ENCODE peak calls at places on chromosomes 3 and 15, in nine cellular contexts. N is Panc1, S is kidney, L is cardiac muscle cell, K is A549, H is psoas muscle, A is fibroblast of lung, Z is esophagus squamous epithelium, B is astrocyte. V is an unnamed sample.

GRCh38 chr3:122992628-122993570 is 34.7 kb downstream of the SEMA5B start:
- DNase-seq in N (no peak), S (peak; percentile 53), L (no peak), K (no peak), H (peak; percentile 70), A (no peak), Z (no peak), B (peak; percentile 5), V (peak; percentile 31)

GRCh38 chr15:81293728-81294500 is 30.0 kb downstream of the STARD5 start:
- DNase-seq in N (no peak), S (no peak), L (no peak), K (no peak), H (no peak), A (no peak), Z (no peak), B (no peak), V (no peak)

GRCh38 chr3:191136347-191136746 is 62.7 kb upstream of the OSTN start:
- DNase-seq in N (no peak), S (no peak), L (peak; percentile 7), K (peak; percentile 8), H (no peak), A (peak; percentile 24), Z (no peak), B (no peak), V (no peak)

GRCh38 chr15:95286911-95287769 is 1043.4 kb upstream of the NR2F2 start:
- DNase-seq in N (no peak), S (no peak), L (no peak), K (no peak), H (no peak), A (peak; percentile 39), Z (no peak), B (peak; percentile 42), V (no peak)

GRCh38 chr3:196741401-196741761 is 1.7 kb downstream of the PAK2 start:
- DNase-seq in N (no peak), S (no peak), L (no peak), K (no peak), H (no peak), A (no peak), Z (no peak), B (peak; percentile 7), V (no peak)

GRCh38 chr3:180180795-180181194 is 144.1 kb upstream of the PEX5L start:
- DNase-seq in N (no peak), S (no peak), L (no peak), K (no peak), H (no peak), A (peak; percentile 55), Z (no peak), B (peak; percentile 45), V (no peak)

GRCh38 chr3:168249539-168250414 is 154.1 kb upstream of the GOLIM4 start:
- DNase-seq in N (no peak), S (peak; percentile 90), L (peak; percentile 92), K (peak; percentile 80), H (peak; percentile 70), A (peak; percentile 77), Z (no peak), B (peak; percentile 68), V (peak; percentile 77)

GRCh38 chr15:81336568-81336967 is 12.6 kb upstream of the STARD5 start:
- DNase-seq in N (no peak), S (no peak), L (no peak), K (peak; percentile 36), H (no peak), A (peak; percentile 58), Z (no peak), B (peak; percentile 18), V (no peak)

GRCh38 chr3:133535971-133536634 is 37.4 kb upstream of the CDV3 start:
- DNase-seq in N (no peak), S (no peak), L (no peak), K (peak; percentile 69), H (no peak), A (peak; percentile 98), Z (no peak), B (peak; percentile 89), V (peak; percentile 61)

DNA sequence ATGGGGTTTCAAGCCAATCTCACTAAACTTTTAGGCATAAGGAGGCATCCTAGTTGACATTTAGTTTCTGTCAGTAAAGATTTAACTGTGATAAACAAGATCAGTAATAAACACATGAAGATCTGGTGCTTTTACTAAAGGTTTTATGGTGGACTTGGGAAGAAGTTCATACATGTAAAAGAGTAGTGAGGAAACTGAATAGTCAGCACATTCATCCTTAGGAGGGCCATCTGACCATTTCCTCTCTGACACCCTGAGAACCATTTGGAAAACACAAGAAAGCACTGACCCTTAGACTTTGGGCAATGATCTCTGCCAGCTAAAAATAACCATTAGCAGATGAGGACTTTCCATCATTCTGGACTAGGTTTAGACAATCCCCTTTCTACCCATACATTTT is 1040.9 kb downstream of the AGBL1 start:
- DNase-seq in N (no peak), S (no peak), L (no peak), K (no peak), H (no peak), A (no peak), Z (no peak), B (no peak), V (no peak)
- H3K9me3 ChIP-seq in N (no peaks in the 10 kb centered on the region), S (no peaks in the 10 kb centered on the region), L (no peaks in the 10 kb centered on the region), K (no peaks in the 10 kb centered on the region), H (no peaks in the 10 kb centered on the region), A (no peaks in the 10 kb centered on the region), Z (no peaks in the 10 kb centered on the region), B (no peaks in the 10 kb centered on the region), V (no peaks in the 10 kb centered on the region)

GRCh38 chr15:61381501-61381900 is 152.4 kb upstream of the RORA start:
- DNase-seq in N (no peak), S (no peak), L (no peak), K (no peak), H (no peak), A (no peak), Z (no peak), B (no peak), V (no peak)

GRCh38 chr15:61383421-61383820 is 154.3 kb upstream of the RORA start:
- DNase-seq in N (no peak), S (no peak), L (no peak), K (no peak), H (no peak), A (peak; percentile 11), Z (no peak), B (peak; percentile 8), V (no peak)

GRCh38 chr15:61380270-61380669 is 151.2 kb upstream of the RORA start:
- DNase-seq in N (no peak), S (no peak), L (no peak), K (no peak), H (no peak), A (no peak), Z (no peak), B (no peak), V (no peak)

GRCh38 chr15:61379005-61379404 is 149.9 kb upstream of the RORA start:
- DNase-seq in N (no peak), S (no peak), L (no peak), K (no peak), H (no peak), A (no peak), Z (no peak), B (no peak), V (no peak)

DNA sequence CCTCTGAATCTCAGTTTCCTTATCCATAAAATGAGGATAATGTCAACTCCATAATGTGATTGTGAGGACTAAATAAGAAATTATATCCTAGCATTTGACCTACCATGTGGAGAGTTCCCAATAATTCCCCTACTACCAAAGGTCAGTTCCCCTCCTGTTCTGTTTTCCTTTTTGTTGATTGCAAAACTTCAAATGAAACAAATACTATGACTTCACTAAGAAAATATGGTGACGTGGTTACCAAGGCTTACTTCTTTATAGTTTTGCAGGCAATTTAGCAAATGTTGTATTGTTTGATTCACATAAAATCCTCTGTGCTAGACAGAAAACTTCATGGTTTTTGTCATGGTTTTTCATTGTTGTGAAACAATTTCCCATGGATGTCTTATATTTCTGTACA is 153.8 kb upstream of the RORA start:
- DNase-seq in N (no peak), S (no peak), L (no peak), K (no peak), H (no peak), A (no peak), Z (no peak), B (no peak), V (no peak)
- H3K4me3 ChIP-seq in N (no peak overlapping the region), S (no peak overlapping the region), L (no peak overlapping the region), K (no peak overlapping the region), H (no peak overlapping the region), A (no peak overlapping the region), Z (no peak overlapping the region), B (no peak overlapping the region), V (no peak overlapping the region)

GRCh38 chr15:32033186-32033890 is 3.0 kb downstream of the CHRNA7 start:
- DNase-seq in N (no peak), S (no peak), L (no peak), K (no peak), H (no peak), A (no peak), Z (no peak), B (no peak), V (peak; percentile 31)

GRCh38 chr15:32028921-32029320 is 1.4 kb upstream of the CHRNA7 start:
- DNase-seq in N (no peak), S (no peak), L (peak; percentile 50), K (peak; percentile 11), H (no peak), A (no peak), Z (no peak), B (no peak), V (no peak)

GRCh38 chr15:32029862-32030781 is at the start of gene CHRNA7:
- DNase-seq in N (no peak), S (peak; percentile 86), L (peak; percentile 92), K (peak; percentile 63), H (peak; percentile 15), A (peak; percentile 12), Z (no peak), B (peak; percentile 4), V (peak; percentile 70)

GRCh38 chr15:32030795-32031194 is 480 bp downstream of the CHRNA7 start:
- DNase-seq in N (no peak), S (no peak), L (peak; percentile 29), K (peak; percentile 16), H (no peak), A (peak; percentile 1), Z (no peak), B (no peak), V (no peak)

GRCh38 chr15:32029409-32029861 is 880 bp upstream of the CHRNA7 start:
- DNase-seq in N (no peak), S (no peak), L (peak; percentile 70), K (peak; percentile 47), H (no peak), A (peak; percentile 0), Z (no peak), B (no peak), V (peak; percentile 49)
- TF ChIP-seq CTCF in N (peak; percentile 64), S (no peak), L (peak; percentile 31), K (peak; percentile 69), H (peak; percentile 37), A (no peak), Z (peak; percentile 11), B (peak; percentile 24), V (peak; percentile 25)

DNA sequence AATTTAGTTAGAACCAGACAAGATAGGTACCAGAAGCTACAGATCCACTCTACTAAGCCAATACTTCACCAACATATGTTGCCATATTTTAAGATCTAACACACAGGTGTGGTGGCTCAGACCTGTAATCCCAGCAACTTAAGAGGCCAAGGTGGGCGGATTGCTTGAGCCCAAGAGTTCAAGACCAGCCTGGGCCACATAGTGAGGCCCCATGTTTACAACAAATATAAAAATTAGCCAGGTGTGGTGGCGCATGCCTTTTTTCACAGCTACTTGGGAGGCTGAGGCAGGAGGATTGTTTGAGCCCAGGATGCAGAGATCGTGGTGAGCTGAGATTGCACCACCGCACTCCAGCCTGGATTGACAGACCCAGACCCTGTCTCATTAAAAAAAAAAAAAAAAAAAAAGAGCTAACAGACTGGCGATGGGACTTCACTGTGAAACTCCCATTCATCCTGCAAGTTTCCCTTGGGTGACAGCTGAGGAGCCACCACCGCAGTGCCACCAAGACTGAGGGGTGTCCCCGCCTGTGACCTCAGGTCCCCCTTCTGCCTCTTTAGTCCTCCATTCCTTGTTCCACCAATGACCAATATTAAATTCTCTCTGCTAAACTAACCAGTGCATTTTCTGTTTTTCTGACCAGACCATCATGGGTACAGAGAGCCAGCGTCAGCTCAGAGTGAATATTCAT is 163.3 kb downstream of the OR4M2 start:
- DNase-seq in N (no peak), S (no peak), L (no peak), K (no peak), H (no peak), A (no peak), Z (no peak), B (no peak), V (no peak)
- H3K9me3 ChIP-seq in N (no peaks in the 10 kb centered on the region), S (no peaks in the 10 kb centered on the region), L (peaks cover 6% of the 10 kb centered on the region), K (peaks cover 27% of the 10 kb centered on the region), H (no peaks in the 10 kb centered on the region), A (peaks cover 3% of the 10 kb centered on the region), Z (no peaks in the 10 kb centered on the region), B (peaks cover 6% of the 10 kb centered on the region), V (no peaks in the 10 kb centered on the region)

V was measured in colonic mucosa.